ENCODE peak calls at places on chromosomes 11 and 22, in eight cellular contexts. One of them, this sample, is unnamed.

GRCh38 chr11:119092880-119093665 is 8.4 kb downstream of the HMBS start:
- DNase-seq in fibroblast of mammary gland: peak; percentile 44
- DNase-seq in testis: no peak
- DNase-seq in right lobe of liver: no peak
- DNase-seq in tibial nerve: no peak
- DNase-seq in cardiac fibroblast: peak; percentile 34
- DNase-seq in mucosa of descending colon: no peak
- DNase-seq in endothelial cell: no peak
- DNase-seq in this sample: no peak

GRCh38 chr22:22161924-22162851 is 82.4 kb upstream of the VPREB1 start:
- DNase-seq in testis: no peak
- DNase-seq in right lobe of liver: no peak
- DNase-seq in mucosa of descending colon: no peak
- DNase-seq in fibroblast of mammary gland: no peak
- DNase-seq in cardiac fibroblast: no peak
- DNase-seq in endothelial cell: no peak
- DNase-seq in tibial nerve: no peak
- DNase-seq in this sample: no peak

GRCh38 chr22:26981520-26981919 is 324.1 kb downstream of the MIAT start:
- DNase-seq in mucosa of descending colon: no peak
- DNase-seq in right lobe of liver: no peak
- DNase-seq in cardiac fibroblast: no peak
- DNase-seq in testis: no peak
- DNase-seq in fibroblast of mammary gland: no peak
- DNase-seq in endothelial cell: no peak
- DNase-seq in tibial nerve: no peak
- DNase-seq in this sample: no peak

GRCh38 chr22:40001800-40002577 is 7.2 kb downstream of the FAM83F start:
- DNase-seq in mucosa of descending colon: peak; percentile 7
- DNase-seq in right lobe of liver: no peak
- DNase-seq in testis: no peak
- DNase-seq in cardiac fibroblast: no peak
- DNase-seq in fibroblast of mammary gland: no peak
- DNase-seq in tibial nerve: no peak
- DNase-seq in endothelial cell: no peak
- DNase-seq in this sample: peak; percentile 66

GRCh38 chr11:119368121-119369034 is 13.1 kb downstream of the USP2 start:
- DNase-seq in tibial nerve: peak; percentile 40
- DNase-seq in endothelial cell: no peak
- DNase-seq in right lobe of liver: peak; percentile 95
- DNase-seq in testis: no peak
- DNase-seq in fibroblast of mammary gland: peak; percentile 56
- DNase-seq in mucosa of descending colon: peak; percentile 93
- DNase-seq in cardiac fibroblast: peak; percentile 39
- DNase-seq in this sample: peak; percentile 93

GRCh38 chr11:19658344-19658743 is 54.3 kb upstream of the NAV2 start:
- DNase-seq in cardiac fibroblast: no peak
- DNase-seq in fibroblast of mammary gland: no peak
- DNase-seq in endothelial cell: no peak
- DNase-seq in testis: no peak
- DNase-seq in right lobe of liver: no peak
- DNase-seq in mucosa of descending colon: no peak
- DNase-seq in tibial nerve: no peak
- DNase-seq in this sample: peak; percentile 24

GRCh38 chr11:6646631-6647281 is 8.9 kb downstream of the DCHS1 start:
- DNase-seq in testis: no peak
- DNase-seq in endothelial cell: no peak
- DNase-seq in mucosa of descending colon: peak; percentile 45
- DNase-seq in fibroblast of mammary gland: peak; percentile 78
- DNase-seq in right lobe of liver: peak; percentile 59
- DNase-seq in tibial nerve: peak; percentile 72
- DNase-seq in cardiac fibroblast: peak; percentile 54
- DNase-seq in this sample: no peak

GRCh38 chr11:3357994-3358676 is 20.8 kb downstream of the ZNF195 start:
- DNase-seq in cardiac fibroblast: no peak
- DNase-seq in mucosa of descending colon: no peak
- DNase-seq in testis: no peak
- DNase-seq in endothelial cell: no peak
- DNase-seq in right lobe of liver: no peak
- DNase-seq in fibroblast of mammary gland: no peak
- DNase-seq in tibial nerve: no peak
- DNase-seq in this sample: no peak

GRCh38 chr11:111726301-111726713 is 39.9 kb downstream of the PPP2R1B start:
- DNase-seq in fibroblast of mammary gland: no peak
- DNase-seq in tibial nerve: no peak
- DNase-seq in testis: no peak
- DNase-seq in endothelial cell: no peak
- DNase-seq in cardiac fibroblast: no peak
- DNase-seq in mucosa of descending colon: no peak
- DNase-seq in right lobe of liver: peak; percentile 95
- DNase-seq in this sample: no peak

GRCh38 chr11:107801641-107802040 is 56.9 kb downstream of the SLC35F2 start:
- DNase-seq in endothelial cell: no peak
- DNase-seq in right lobe of liver: no peak
- DNase-seq in mucosa of descending colon: no peak
- DNase-seq in tibial nerve: no peak
- DNase-seq in fibroblast of mammary gland: no peak
- DNase-seq in testis: no peak
- DNase-seq in cardiac fibroblast: no peak
- DNase-seq in this sample: no peak

GRCh38 chr11:128021304-128022006 is 565.9 kb downstream of the ETS1 start:
- DNase-seq in endothelial cell: peak; percentile 48
- DNase-seq in mucosa of descending colon: no peak
- DNase-seq in testis: no peak
- DNase-seq in cardiac fibroblast: peak; percentile 41
- DNase-seq in tibial nerve: no peak
- DNase-seq in right lobe of liver: peak; percentile 87
- DNase-seq in fibroblast of mammary gland: no peak
- DNase-seq in this sample: peak; percentile 28

GRCh38 chr11:45333506-45333971 is 47.4 kb upstream of the SYT13 start:
- DNase-seq in endothelial cell: no peak
- DNase-seq in fibroblast of mammary gland: peak; percentile 56
- DNase-seq in tibial nerve: no peak
- DNase-seq in testis: peak; percentile 70
- DNase-seq in mucosa of descending colon: peak; percentile 33
- DNase-seq in right lobe of liver: no peak
- DNase-seq in cardiac fibroblast: peak; percentile 86
- DNase-seq in this sample: no peak

GRCh38 chr22:19636696-19637355 is 77.5 kb upstream of the SEPTIN5 start:
- DNase-seq in endothelial cell: no peak
- DNase-seq in mucosa of descending colon: no peak
- DNase-seq in fibroblast of mammary gland: no peak
- DNase-seq in tibial nerve: no peak
- DNase-seq in right lobe of liver: no peak
- DNase-seq in testis: no peak
- DNase-seq in cardiac fibroblast: no peak
- DNase-seq in this sample: no peak

GRCh38 chr22:35064664-35065063 is 1.3 kb upstream of the ISX start:
- DNase-seq in cardiac fibroblast: no peak
- DNase-seq in mucosa of descending colon: no peak
- DNase-seq in right lobe of liver: no peak
- DNase-seq in fibroblast of mammary gland: no peak
- DNase-seq in testis: no peak
- DNase-seq in tibial nerve: no peak
- DNase-seq in endothelial cell: no peak
- DNase-seq in this sample: no peak

GRCh38 chr11:117026593-117027330 is 71.5 kb downstream of the SIK3 start:
- DNase-seq in right lobe of liver: no peak
- DNase-seq in tibial nerve: no peak
- DNase-seq in testis: no peak
- DNase-seq in fibroblast of mammary gland: peak; percentile 94
- DNase-seq in mucosa of descending colon: no peak
- DNase-seq in endothelial cell: no peak
- DNase-seq in cardiac fibroblast: peak; percentile 65
- DNase-seq in this sample: peak; percentile 64

GRCh38 chr11:42772886-42773285 is 538.9 kb upstream of the API5 start:
- DNase-seq in endothelial cell: no peak
- DNase-seq in right lobe of liver: no peak
- DNase-seq in cardiac fibroblast: no peak
- DNase-seq in mucosa of descending colon: no peak
- DNase-seq in testis: no peak
- DNase-seq in fibroblast of mammary gland: no peak
- DNase-seq in tibial nerve: no peak
- DNase-seq in this sample: no peak

GRCh38 chr11:42777776-42778175 is 534.0 kb upstream of the API5 start:
- DNase-seq in tibial nerve: no peak
- DNase-seq in fibroblast of mammary gland: no peak
- DNase-seq in endothelial cell: no peak
- DNase-seq in right lobe of liver: no peak
- DNase-seq in mucosa of descending colon: no peak
- DNase-seq in cardiac fibroblast: no peak
- DNase-seq in testis: no peak
- DNase-seq in this sample: no peak

DNA sequence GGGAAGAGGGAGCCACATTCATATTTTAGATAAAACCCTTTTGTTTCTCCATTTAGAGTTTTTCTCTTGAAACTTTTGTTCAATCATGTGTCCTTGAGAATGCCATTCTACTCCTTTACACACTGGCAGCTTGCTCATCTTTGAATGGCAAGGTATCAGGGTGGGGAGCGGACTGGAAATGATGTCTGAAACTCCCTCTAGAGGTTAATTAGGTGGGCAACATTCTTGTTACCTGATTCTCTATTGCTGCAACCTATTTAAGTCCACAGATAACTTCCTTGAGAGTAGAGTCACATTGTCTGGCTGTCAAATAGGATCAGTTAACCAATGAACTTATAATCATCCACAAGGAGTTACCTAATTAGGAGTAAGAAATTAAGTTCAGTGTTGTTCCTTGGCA is 533.6 kb upstream of the API5 start:
- DNase-seq in fibroblast of mammary gland: no peak
- DNase-seq in cardiac fibroblast: no peak
- DNase-seq in testis: no peak
- DNase-seq in tibial nerve: no peak
- DNase-seq in endothelial cell: no peak
- DNase-seq in mucosa of descending colon: no peak
- DNase-seq in right lobe of liver: no peak
- DNase-seq in this sample: no peak
- TF ChIP-seq CTCF in fibroblast of mammary gland: no peak
- TF ChIP-seq CTCF in cardiac fibroblast: no peak
- TF ChIP-seq CTCF in testis: no peak
- TF ChIP-seq CTCF in tibial nerve: no peak
- TF ChIP-seq CTCF in endothelial cell: no peak
- TF ChIP-seq CTCF in mucosa of descending colon: no peak
- TF ChIP-seq CTCF in right lobe of liver: no peak
- TF ChIP-seq CTCF in this sample: no peak

DNA sequence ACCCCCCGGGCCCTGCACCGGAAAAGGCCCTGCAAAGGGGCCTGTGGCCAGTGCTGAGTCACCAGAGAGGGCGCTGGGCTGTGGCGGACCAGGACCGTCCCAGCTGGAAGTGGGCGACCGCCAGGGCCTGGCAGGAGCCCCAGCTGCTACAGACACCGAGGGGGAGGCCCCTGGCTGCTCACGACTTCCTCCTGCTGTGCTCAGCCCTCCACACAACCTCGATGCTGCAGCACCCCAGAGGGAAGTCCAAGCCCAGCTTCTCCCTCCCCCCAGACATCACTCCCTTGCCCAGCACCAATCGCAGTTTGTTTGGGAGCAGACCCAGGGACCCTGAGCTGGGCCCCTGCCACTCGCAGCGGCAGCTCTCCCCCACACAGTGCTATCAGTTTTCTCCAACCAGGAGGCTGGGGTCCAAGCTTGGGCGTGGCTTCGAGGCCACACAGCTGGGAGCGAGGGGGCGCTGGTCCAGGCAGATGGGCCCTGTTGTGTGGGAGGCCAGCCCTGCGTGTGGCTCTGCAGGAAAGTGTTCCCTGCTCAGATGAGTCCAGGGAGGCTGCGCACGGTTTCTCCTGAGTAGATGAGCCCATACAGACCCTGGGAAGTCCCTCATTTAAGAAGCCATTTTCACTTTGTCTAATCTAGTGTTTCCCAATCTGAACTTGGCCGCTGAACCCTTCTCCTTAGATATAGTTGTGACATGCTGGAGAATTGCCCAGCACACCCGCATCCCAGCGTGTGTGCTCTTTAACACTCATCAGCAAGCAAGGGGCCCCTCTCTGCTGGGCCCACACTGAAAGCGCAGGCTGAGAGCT is 5.6 kb upstream of the SH3BP1 start:
- DNase-seq in fibroblast of mammary gland: peak; percentile 80
- DNase-seq in mucosa of descending colon: peak; percentile 84
- DNase-seq in cardiac fibroblast: peak; percentile 95
- DNase-seq in testis: peak; percentile 91
- DNase-seq in tibial nerve: peak; percentile 71
- DNase-seq in endothelial cell: no peak
- DNase-seq in right lobe of liver: peak; percentile 88
- DNase-seq in this sample: no peak
- TF ChIP-seq CTCF in fibroblast of mammary gland: peak; percentile 3
- TF ChIP-seq CTCF in mucosa of descending colon: no peak
- TF ChIP-seq CTCF in cardiac fibroblast: peak; percentile 23
- TF ChIP-seq CTCF in testis: peak; percentile 17
- TF ChIP-seq CTCF in tibial nerve: peak; percentile 32
- TF ChIP-seq CTCF in endothelial cell: no peak
- TF ChIP-seq CTCF in right lobe of liver: no peak
- TF ChIP-seq CTCF in this sample: no peak

GRCh38 chr11:14275081-14275480 is 83.9 kb downstream of the RRAS2 start:
- DNase-seq in tibial nerve: no peak
- DNase-seq in testis: no peak
- DNase-seq in endothelial cell: no peak
- DNase-seq in fibroblast of mammary gland: no peak
- DNase-seq in mucosa of descending colon: no peak
- DNase-seq in right lobe of liver: no peak
- DNase-seq in cardiac fibroblast: peak; percentile 67
- DNase-seq in this sample: no peak
- TF ChIP-seq CTCF in tibial nerve: no peak
- TF ChIP-seq CTCF in testis: no peak
- TF ChIP-seq CTCF in endothelial cell: no peak
- TF ChIP-seq CTCF in fibroblast of mammary gland: no peak
- TF ChIP-seq CTCF in mucosa of descending colon: no peak
- TF ChIP-seq CTCF in right lobe of liver: no peak
- TF ChIP-seq CTCF in cardiac fibroblast: no peak
- TF ChIP-seq CTCF in this sample: no peak

DNA sequence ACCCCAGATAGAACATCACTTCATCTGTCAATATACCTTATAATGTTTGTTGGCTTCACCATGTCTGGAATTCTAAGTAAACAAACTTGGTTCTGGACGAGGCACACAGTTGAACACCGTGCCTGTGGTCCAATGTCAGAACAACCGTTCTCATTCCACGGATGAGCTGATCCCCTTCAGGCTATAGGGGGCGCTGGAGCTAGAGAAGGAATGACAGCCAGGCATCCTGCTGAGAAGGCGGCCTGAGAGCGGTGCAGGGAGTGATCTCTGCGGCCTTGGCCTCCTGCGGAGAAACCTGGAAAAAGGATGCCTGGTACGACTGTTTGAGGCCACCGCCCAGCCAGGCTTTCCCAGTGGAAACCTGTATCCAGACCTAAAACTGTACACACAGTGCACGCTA is 48.7 kb downstream of the FDX1 start:
- DNase-seq in endothelial cell: peak; percentile 45
- DNase-seq in cardiac fibroblast: no peak
- DNase-seq in mucosa of descending colon: no peak
- DNase-seq in testis: peak; percentile 71
- DNase-seq in right lobe of liver: no peak
- DNase-seq in tibial nerve: no peak
- DNase-seq in fibroblast of mammary gland: no peak
- DNase-seq in this sample: no peak
- TF ChIP-seq CTCF in endothelial cell: peak; percentile 46
- TF ChIP-seq CTCF in cardiac fibroblast: no peak
- TF ChIP-seq CTCF in mucosa of descending colon: no peak
- TF ChIP-seq CTCF in testis: peak; percentile 38
- TF ChIP-seq CTCF in right lobe of liver: peak; percentile 21
- TF ChIP-seq CTCF in tibial nerve: no peak
- TF ChIP-seq CTCF in fibroblast of mammary gland: peak; percentile 14
- TF ChIP-seq CTCF in this sample: no peak

GRCh38 chr11:70471254-70471653 is 72.9 kb downstream of the CTTN start:
- DNase-seq in fibroblast of mammary gland: peak; percentile 25
- DNase-seq in right lobe of liver: no peak
- DNase-seq in endothelial cell: peak; percentile 65
- DNase-seq in testis: no peak
- DNase-seq in cardiac fibroblast: peak; percentile 48
- DNase-seq in tibial nerve: peak; percentile 24
- DNase-seq in mucosa of descending colon: no peak
- DNase-seq in this sample: peak; percentile 61
- TF ChIP-seq CTCF in fibroblast of mammary gland: peak; percentile 39
- TF ChIP-seq CTCF in right lobe of liver: no peak
- TF ChIP-seq CTCF in endothelial cell: no peak
- TF ChIP-seq CTCF in testis: no peak
- TF ChIP-seq CTCF in cardiac fibroblast: peak; percentile 45
- TF ChIP-seq CTCF in tibial nerve: peak; percentile 22
- TF ChIP-seq CTCF in mucosa of descending colon: no peak
- TF ChIP-seq CTCF in this sample: peak; percentile 7

This sample was measured in MCF 10A.